ENCODE peak calls at places on chromosomes 3 and 15, in six cellular contexts. One of them, this sample, is unnamed.

GRCh38 chr3:195836736-195837135 is 25.0 kb upstream of the MUC4 start:
- DNase-seq in nephron progenitor cell: no peak
- DNase-seq in epithelial cell of esophagus: no peak
- DNase-seq in WTC11: no peak
- DNase-seq in upper lobe of right lung: no peak
- DNase-seq in transverse colon: no peak
- DNase-seq in this sample: no peak

GRCh38 chr3:102460579-102460978 is 25.8 kb downstream of the ZPLD1 start:
- DNase-seq in nephron progenitor cell: no peak
- DNase-seq in epithelial cell of esophagus: peak
- DNase-seq in WTC11: no peak
- DNase-seq in upper lobe of right lung: no peak
- DNase-seq in transverse colon: no peak
- DNase-seq in this sample: no peak

GRCh38 chr3:62601238-62601856 is 228.0 kb upstream of the FEZF2 start:
- DNase-seq in nephron progenitor cell: no peak
- DNase-seq in epithelial cell of esophagus: peak
- DNase-seq in WTC11: no peak
- DNase-seq in upper lobe of right lung: no peak
- DNase-seq in transverse colon: no peak
- DNase-seq in this sample: no peak

GRCh38 chr15:67242665-67243064 is 11.8 kb downstream of the AAGAB start:
- DNase-seq in nephron progenitor cell: no peak
- DNase-seq in epithelial cell of esophagus: peak
- DNase-seq in WTC11: no peak
- DNase-seq in upper lobe of right lung: no peak
- DNase-seq in transverse colon: no peak
- DNase-seq in this sample: no peak

GRCh38 chr3:49806838-49807237 is 3.8 kb downstream of the INKA1 start:
- DNase-seq in nephron progenitor cell: no peak
- DNase-seq in epithelial cell of esophagus: no peak
- DNase-seq in WTC11: no peak
- DNase-seq in upper lobe of right lung: no peak
- DNase-seq in transverse colon: no peak
- DNase-seq in this sample: peak

GRCh38 chr3:155847993-155848392 is 6.2 kb downstream of the SLC33A1 start:
- DNase-seq in nephron progenitor cell: no peak
- DNase-seq in epithelial cell of esophagus: no peak
- DNase-seq in WTC11: no peak
- DNase-seq in upper lobe of right lung: no peak
- DNase-seq in transverse colon: no peak
- DNase-seq in this sample: no peak

GRCh38 chr15:88014492-88014891 is 242.0 kb downstream of the NTRK3 start:
- DNase-seq in nephron progenitor cell: no peak
- DNase-seq in epithelial cell of esophagus: no peak
- DNase-seq in WTC11: no peak
- DNase-seq in upper lobe of right lung: no peak
- DNase-seq in transverse colon: no peak
- DNase-seq in this sample: no peak

GRCh38 chr3:172244011-172244410 is 204.2 kb downstream of the GHSR start:
- DNase-seq in nephron progenitor cell: no peak
- DNase-seq in epithelial cell of esophagus: peak
- DNase-seq in WTC11: no peak
- DNase-seq in upper lobe of right lung: no peak
- DNase-seq in transverse colon: no peak
- DNase-seq in this sample: no peak

GRCh38 chr3:94420941-94421340 is 358.1 kb downstream of the NSUN3 start:
- DNase-seq in nephron progenitor cell: no peak
- DNase-seq in epithelial cell of esophagus: no peak
- DNase-seq in WTC11: no peak
- DNase-seq in upper lobe of right lung: no peak
- DNase-seq in transverse colon: no peak
- DNase-seq in this sample: no peak

GRCh38 chr3:111819912-111820311 is 39.2 kb upstream of the PHLDB2 start:
- DNase-seq in nephron progenitor cell: no peak
- DNase-seq in epithelial cell of esophagus: no peak
- DNase-seq in WTC11: no peak
- DNase-seq in upper lobe of right lung: no peak
- DNase-seq in transverse colon: no peak
- DNase-seq in this sample: no peak

GRCh38 chr15:31871887-31872281 is 158.4 kb upstream of the CHRNA7 start:
- DNase-seq in nephron progenitor cell: no peak
- DNase-seq in epithelial cell of esophagus: no peak
- DNase-seq in WTC11: no peak
- DNase-seq in upper lobe of right lung: no peak
- DNase-seq in transverse colon: no peak
- DNase-seq in this sample: no peak

GRCh38 chr15:31867536-31868442 is 162.5 kb upstream of the CHRNA7 start:
- DNase-seq in nephron progenitor cell: peak
- DNase-seq in epithelial cell of esophagus: peak
- DNase-seq in WTC11: peak
- DNase-seq in upper lobe of right lung: peak
- DNase-seq in transverse colon: peak
- DNase-seq in this sample: peak

GRCh38 chr15:31869640-31870335 is 160.5 kb upstream of the CHRNA7 start:
- DNase-seq in nephron progenitor cell: peak
- DNase-seq in epithelial cell of esophagus: no peak
- DNase-seq in WTC11: peak
- DNase-seq in upper lobe of right lung: no peak
- DNase-seq in transverse colon: peak
- DNase-seq in this sample: peak

GRCh38 chr15:31871159-31871886 is 159.0 kb upstream of the CHRNA7 start:
- DNase-seq in nephron progenitor cell: no peak
- DNase-seq in epithelial cell of esophagus: peak
- DNase-seq in WTC11: no peak
- DNase-seq in upper lobe of right lung: no peak
- DNase-seq in transverse colon: no peak
- DNase-seq in this sample: no peak

GRCh38 chr15:31870336-31871158 is 159.8 kb upstream of the CHRNA7 start:
- DNase-seq in nephron progenitor cell: peak
- DNase-seq in epithelial cell of esophagus: peak
- DNase-seq in WTC11: peak
- DNase-seq in upper lobe of right lung: peak
- DNase-seq in transverse colon: peak
- DNase-seq in this sample: peak
- TF ChIP-seq CTCF in nephron progenitor cell: no peak
- TF ChIP-seq CTCF in epithelial cell of esophagus: no peak
- TF ChIP-seq CTCF in WTC11: no peak
- TF ChIP-seq CTCF in upper lobe of right lung: no peak
- TF ChIP-seq CTCF in transverse colon: no peak
- TF ChIP-seq CTCF in this sample: peak

DNA sequence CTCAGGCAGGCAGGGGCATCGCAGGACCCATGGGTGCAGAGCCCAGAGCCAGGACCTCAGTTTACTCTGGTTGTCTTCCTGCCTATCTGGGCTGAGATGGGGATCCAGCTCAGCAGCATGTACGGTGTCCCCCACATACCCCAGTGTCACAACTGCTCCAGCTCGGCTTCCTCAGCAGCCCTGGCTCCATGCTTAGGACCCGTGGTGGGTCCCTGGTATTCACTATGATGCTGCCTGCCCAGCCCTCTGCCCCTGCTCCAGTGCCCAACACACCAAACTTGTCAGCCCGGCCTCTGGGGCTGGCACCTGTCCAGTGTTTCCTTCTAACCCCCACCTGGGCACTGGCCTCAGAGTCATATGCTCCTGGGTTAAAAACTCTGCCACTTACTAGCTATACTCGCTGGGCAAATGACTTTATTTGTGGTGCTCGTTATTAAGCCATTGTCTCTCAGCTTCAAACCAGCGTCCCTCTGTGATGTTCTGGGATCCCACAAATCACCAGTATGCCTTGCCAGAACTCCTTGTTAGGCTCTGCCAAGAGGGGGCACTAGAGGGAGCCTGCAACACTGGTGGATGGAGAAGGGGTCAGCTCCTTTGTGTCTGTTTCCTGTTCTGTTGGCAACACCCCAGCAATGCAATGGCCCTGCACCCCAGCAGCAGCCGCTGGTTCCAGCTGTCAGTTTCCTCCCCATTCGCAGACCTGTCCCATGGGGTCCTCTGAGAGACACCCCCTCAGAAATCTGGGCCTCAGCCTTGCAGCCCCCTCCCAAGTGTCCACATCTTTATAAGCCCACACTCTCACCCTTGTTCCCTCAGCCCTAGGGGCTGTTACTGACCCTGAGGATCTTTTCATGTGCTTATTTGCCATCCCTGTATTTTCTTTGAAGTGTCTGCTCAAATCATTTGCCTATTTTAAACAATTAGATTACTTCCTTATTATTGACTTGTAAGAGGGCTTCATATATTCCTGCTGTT is 24.1 kb upstream of the MRPS22 start:
- DNase-seq in nephron progenitor cell: peak
- DNase-seq in epithelial cell of esophagus: no peak
- DNase-seq in WTC11: peak
- DNase-seq in upper lobe of right lung: no peak
- DNase-seq in transverse colon: no peak
- DNase-seq in this sample: peak
- TF ChIP-seq CTCF in nephron progenitor cell: peak
- TF ChIP-seq CTCF in epithelial cell of esophagus: peak
- TF ChIP-seq CTCF in WTC11: no peak
- TF ChIP-seq CTCF in upper lobe of right lung: no peak
- TF ChIP-seq CTCF in transverse colon: no peak
- TF ChIP-seq CTCF in this sample: peak

GRCh38 chr3:151086484-151087456 is 1.3 kb downstream of the MED12L start:
- DNase-seq in nephron progenitor cell: peak
- DNase-seq in epithelial cell of esophagus: peak
- DNase-seq in WTC11: peak
- DNase-seq in upper lobe of right lung: peak
- DNase-seq in transverse colon: peak
- DNase-seq in this sample: peak
- TF ChIP-seq CTCF in nephron progenitor cell: peak
- TF ChIP-seq CTCF in epithelial cell of esophagus: peak
- TF ChIP-seq CTCF in WTC11: peak
- TF ChIP-seq CTCF in upper lobe of right lung: peak
- TF ChIP-seq CTCF in transverse colon: peak
- TF ChIP-seq CTCF in this sample: peak

GRCh38 chr3:124281453-124282316 is 289.8 kb upstream of the ROPN1 start:
- DNase-seq in nephron progenitor cell: no peak
- DNase-seq in epithelial cell of esophagus: peak
- DNase-seq in WTC11: peak
- DNase-seq in upper lobe of right lung: no peak
- DNase-seq in transverse colon: peak
- DNase-seq in this sample: no peak
- TF ChIP-seq CTCF in nephron progenitor cell: peak
- TF ChIP-seq CTCF in epithelial cell of esophagus: peak
- TF ChIP-seq CTCF in WTC11: no peak
- TF ChIP-seq CTCF in upper lobe of right lung: peak
- TF ChIP-seq CTCF in transverse colon: peak
- TF ChIP-seq CTCF in this sample: peak

GRCh38 chr3:142129516-142130171 is 19.7 kb downstream of the TFDP2 start:
- DNase-seq in nephron progenitor cell: no peak
- DNase-seq in epithelial cell of esophagus: no peak
- DNase-seq in WTC11: no peak
- DNase-seq in upper lobe of right lung: no peak
- DNase-seq in transverse colon: no peak
- DNase-seq in this sample: no peak
- TF ChIP-seq CTCF in nephron progenitor cell: peak
- TF ChIP-seq CTCF in epithelial cell of esophagus: no peak
- TF ChIP-seq CTCF in WTC11: no peak
- TF ChIP-seq CTCF in upper lobe of right lung: no peak
- TF ChIP-seq CTCF in transverse colon: peak
- TF ChIP-seq CTCF in this sample: peak

DNA sequence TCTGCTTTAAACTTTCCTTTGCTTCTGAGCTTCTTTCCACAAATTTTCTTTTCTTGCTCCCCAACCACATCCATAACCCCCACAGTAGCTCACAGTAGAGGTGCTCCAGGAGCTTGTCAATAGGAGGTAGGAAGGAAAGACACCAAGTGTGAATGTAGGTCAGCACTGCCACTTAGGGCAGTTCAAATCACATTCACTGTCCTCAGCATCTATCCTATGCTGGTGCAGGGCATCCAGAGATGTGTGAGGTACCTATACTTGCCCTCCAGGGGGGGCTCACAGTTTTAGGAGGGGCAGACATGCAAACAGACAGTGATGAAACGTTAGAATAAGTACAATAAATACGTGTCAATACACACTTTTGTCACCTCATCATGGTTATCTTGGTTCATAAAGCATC is 1.5 kb upstream of the SPSB4 start:
- DNase-seq in nephron progenitor cell: no peak
- DNase-seq in epithelial cell of esophagus: no peak
- DNase-seq in WTC11: peak
- DNase-seq in upper lobe of right lung: no peak
- DNase-seq in transverse colon: no peak
- DNase-seq in this sample: no peak
- TF ChIP-seq CTCF in nephron progenitor cell: peak
- TF ChIP-seq CTCF in epithelial cell of esophagus: no peak
- TF ChIP-seq CTCF in WTC11: peak
- TF ChIP-seq CTCF in upper lobe of right lung: no peak
- TF ChIP-seq CTCF in transverse colon: no peak
- TF ChIP-seq CTCF in this sample: peak

DNA sequence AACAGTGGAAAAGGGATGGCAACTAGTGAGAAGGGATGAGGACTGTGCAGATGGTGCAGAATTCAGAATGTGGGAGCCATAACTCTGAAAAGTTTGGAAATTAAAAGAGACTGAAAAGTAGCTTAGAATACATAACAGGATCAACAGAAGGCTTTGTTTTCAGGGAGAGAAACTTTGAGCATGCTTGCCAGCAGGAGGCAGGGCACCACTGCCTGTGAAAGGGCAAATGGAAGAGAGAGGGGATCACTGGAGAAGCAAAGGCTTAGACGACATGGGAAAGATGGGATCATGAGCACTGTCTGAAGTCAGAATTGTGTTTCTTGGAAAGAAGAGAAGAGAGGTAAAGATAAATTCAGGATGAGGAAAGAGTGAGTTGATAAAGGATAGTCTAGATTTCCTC is 99.6 kb downstream of the ABI3BP start:
- DNase-seq in nephron progenitor cell: peak
- DNase-seq in epithelial cell of esophagus: peak
- DNase-seq in WTC11: peak
- DNase-seq in upper lobe of right lung: peak
- DNase-seq in transverse colon: peak
- DNase-seq in this sample: no peak
- TF ChIP-seq CTCF in nephron progenitor cell: peak
- TF ChIP-seq CTCF in epithelial cell of esophagus: peak
- TF ChIP-seq CTCF in WTC11: peak
- TF ChIP-seq CTCF in upper lobe of right lung: peak
- TF ChIP-seq CTCF in transverse colon: peak
- TF ChIP-seq CTCF in this sample: peak